ENCODE peak calls at places on chromosomes 5 and 9, in five cellular contexts. One of them, this sample, is unnamed.

GRCh38 chr5:40171971-40172370 is 507.7 kb upstream of the PTGER4 start:
- DNase-seq in NT2/D1: no peak
- DNase-seq in HEK293T: no peak
- DNase-seq in GM12878: no peak
- DNase-seq in HepG2: no peak
- DNase-seq in this sample: no peak

GRCh38 chr9:124423591-124423990 is 8.3 kb upstream of the PSMB7 start:
- DNase-seq in NT2/D1: no peak
- DNase-seq in HEK293T: no peak
- DNase-seq in GM12878: no peak
- DNase-seq in HepG2: no peak
- DNase-seq in this sample: no peak

GRCh38 chr9:71608825-71609452 is 159.4 kb downstream of the CEMIP2 start:
- DNase-seq in NT2/D1: peak
- DNase-seq in HEK293T: no peak
- DNase-seq in GM12878: no peak
- DNase-seq in HepG2: peak
- DNase-seq in this sample: no peak

GRCh38 chr5:107508083-107508482 is 162.7 kb downstream of the EFNA5 start:
- DNase-seq in NT2/D1: no peak
- DNase-seq in HEK293T: no peak
- DNase-seq in GM12878: no peak
- DNase-seq in HepG2: no peak
- DNase-seq in this sample: no peak

GRCh38 chr5:177111720-177112394 is 21.7 kb upstream of the NSD1 start:
- DNase-seq in NT2/D1: peak
- DNase-seq in HEK293T: peak
- DNase-seq in GM12878: no peak
- DNase-seq in HepG2: peak
- DNase-seq in this sample: peak

GRCh38 chr9:134258332-134258731 is 67.9 kb upstream of the RXRA start:
- DNase-seq in NT2/D1: no peak
- DNase-seq in HEK293T: no peak
- DNase-seq in GM12878: no peak
- DNase-seq in HepG2: no peak
- DNase-seq in this sample: no peak

GRCh38 chr5:125227333-125228075 is 481.1 kb upstream of the ZNF608 start:
- DNase-seq in NT2/D1: no peak
- DNase-seq in HEK293T: peak
- DNase-seq in GM12878: no peak
- DNase-seq in HepG2: no peak
- DNase-seq in this sample: no peak

GRCh38 chr5:122126711-122127385 is 2.5 kb upstream of the ZNF474 start:
- DNase-seq in NT2/D1: no peak
- DNase-seq in HEK293T: no peak
- DNase-seq in GM12878: no peak
- DNase-seq in HepG2: no peak
- DNase-seq in this sample: no peak

GRCh38 chr5:167570431-167570830 is 721.0 kb upstream of the WWC1 start:
- DNase-seq in NT2/D1: no peak
- DNase-seq in HEK293T: no peak
- DNase-seq in GM12878: no peak
- DNase-seq in HepG2: no peak
- DNase-seq in this sample: no peak

GRCh38 chr9:108142504-108143201 is 653.1 kb upstream of the KLF4 start:
- DNase-seq in NT2/D1: peak
- DNase-seq in HEK293T: no peak
- DNase-seq in GM12878: no peak
- DNase-seq in HepG2: no peak
- DNase-seq in this sample: peak

GRCh38 chr9:136769710-136770191 is 5.4 kb upstream of the LCN15 start:
- DNase-seq in NT2/D1: peak
- DNase-seq in HEK293T: peak
- DNase-seq in GM12878: no peak
- DNase-seq in HepG2: no peak
- DNase-seq in this sample: no peak

GRCh38 chr5:149452007-149452664 is 73.0 kb upstream of the IL17B start:
- DNase-seq in NT2/D1: no peak
- DNase-seq in HEK293T: no peak
- DNase-seq in GM12878: no peak
- DNase-seq in HepG2: peak
- DNase-seq in this sample: no peak

GRCh38 chr5:122954719-122955118 is 81.8 kb downstream of the PPIC start:
- DNase-seq in NT2/D1: no peak
- DNase-seq in HEK293T: no peak
- DNase-seq in GM12878: no peak
- DNase-seq in HepG2: no peak
- DNase-seq in this sample: no peak

GRCh38 chr5:33772276-33772990 is 119.4 kb downstream of the ADAMTS12 start:
- DNase-seq in NT2/D1: no peak
- DNase-seq in HEK293T: no peak
- DNase-seq in GM12878: no peak
- DNase-seq in HepG2: no peak
- DNase-seq in this sample: no peak

GRCh38 chr9:114236391-114237138 is 81.2 kb downstream of the COL27A1 start:
- DNase-seq in NT2/D1: no peak
- DNase-seq in HEK293T: no peak
- DNase-seq in GM12878: no peak
- DNase-seq in HepG2: no peak
- DNase-seq in this sample: no peak

GRCh38 chr9:7967851-7968250 is 168.3 kb upstream of the DMAC1 start:
- DNase-seq in NT2/D1: no peak
- DNase-seq in HEK293T: no peak
- DNase-seq in GM12878: no peak
- DNase-seq in HepG2: no peak
- DNase-seq in this sample: no peak
- TF ChIP-seq SUZ12 in NT2/D1: no peak
- TF ChIP-seq SUZ12 in HEK293T: no peak
- TF ChIP-seq SUZ12 in GM12878: no peak
- TF ChIP-seq SUZ12 in HepG2: no peak
- TF ChIP-seq SUZ12 in this sample: no peak

DNA sequence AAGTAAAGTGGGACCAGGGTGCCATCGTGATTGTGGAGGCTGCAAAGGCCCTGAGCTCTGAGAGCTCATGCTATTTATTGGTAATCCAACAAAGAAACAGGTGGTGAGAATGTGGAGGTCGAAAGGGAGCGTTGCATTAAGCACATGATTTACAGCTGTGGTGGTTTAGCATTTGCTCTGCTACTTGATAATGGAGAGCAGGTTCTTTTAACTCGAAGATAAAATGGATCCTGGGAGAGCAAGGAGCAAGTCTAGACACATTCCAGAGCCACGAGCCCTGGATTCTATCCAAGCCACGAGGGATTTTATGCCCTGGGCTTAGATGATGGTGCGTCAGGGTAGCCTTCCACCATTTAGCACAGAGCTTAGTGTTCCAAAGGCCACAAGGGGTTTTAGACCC is 1710.1 kb upstream of the CDH9 start:
- DNase-seq in NT2/D1: no peak
- DNase-seq in HEK293T: no peak
- DNase-seq in GM12878: no peak
- DNase-seq in HepG2: no peak
- DNase-seq in this sample: no peak
- TF ChIP-seq SUZ12 in NT2/D1: no peak
- TF ChIP-seq SUZ12 in HEK293T: no peak
- TF ChIP-seq SUZ12 in GM12878: no peak
- TF ChIP-seq SUZ12 in HepG2: no peak
- TF ChIP-seq SUZ12 in this sample: no peak

GRCh38 chr5:82341325-82341724 is 63.2 kb upstream of the RPS23 start:
- DNase-seq in NT2/D1: no peak
- DNase-seq in HEK293T: no peak
- DNase-seq in GM12878: no peak
- DNase-seq in HepG2: no peak
- DNase-seq in this sample: no peak

GRCh38 chr5:82340799-82341198 is 62.6 kb upstream of the RPS23 start:
- DNase-seq in NT2/D1: no peak
- DNase-seq in HEK293T: no peak
- DNase-seq in GM12878: no peak
- DNase-seq in HepG2: no peak
- DNase-seq in this sample: no peak

GRCh38 chr5:82339744-82340143 is 61.6 kb upstream of the RPS23 start:
- DNase-seq in NT2/D1: no peak
- DNase-seq in HEK293T: no peak
- DNase-seq in GM12878: no peak
- DNase-seq in HepG2: no peak
- DNase-seq in this sample: no peak

GRCh38 chr5:82336566-82337351 is 58.6 kb upstream of the RPS23 start:
- DNase-seq in NT2/D1: no peak
- DNase-seq in HEK293T: no peak
- DNase-seq in GM12878: no peak
- DNase-seq in HepG2: no peak
- DNase-seq in this sample: no peak

GRCh38 chr5:82338731-82339130 is 60.6 kb upstream of the RPS23 start:
- DNase-seq in NT2/D1: no peak
- DNase-seq in HEK293T: no peak
- DNase-seq in GM12878: no peak
- DNase-seq in HepG2: no peak
- DNase-seq in this sample: no peak
- TF ChIP-seq SUZ12 in NT2/D1: no peak
- TF ChIP-seq SUZ12 in HEK293T: no peak
- TF ChIP-seq SUZ12 in GM12878: no peak
- TF ChIP-seq SUZ12 in HepG2: no peak
- TF ChIP-seq SUZ12 in this sample: no peak

GRCh38 chr5:64691333-64691732 is 1.0 kb downstream of the SHISAL2B start:
- DNase-seq in NT2/D1: no peak
- DNase-seq in HEK293T: no peak
- DNase-seq in GM12878: no peak
- DNase-seq in HepG2: no peak
- DNase-seq in this sample: no peak

GRCh38 chr5:64688965-64689364 is 1.3 kb upstream of the SHISAL2B start:
- DNase-seq in NT2/D1: no peak
- DNase-seq in HEK293T: no peak
- DNase-seq in GM12878: no peak
- DNase-seq in HepG2: no peak
- DNase-seq in this sample: no peak

GRCh38 chr5:64690417-64691151 is at the start of gene SHISAL2B:
- DNase-seq in NT2/D1: no peak
- DNase-seq in HEK293T: peak
- DNase-seq in GM12878: no peak
- DNase-seq in HepG2: no peak
- DNase-seq in this sample: no peak

GRCh38 chr5:64690104-64690416 is 243 bp upstream of the SHISAL2B start:
- DNase-seq in NT2/D1: no peak
- DNase-seq in HEK293T: no peak
- DNase-seq in GM12878: no peak
- DNase-seq in HepG2: no peak
- DNase-seq in this sample: no peak

GRCh38 chr5:64693636-64694035 is 3.3 kb downstream of the SHISAL2B start:
- DNase-seq in NT2/D1: no peak
- DNase-seq in HEK293T: no peak
- DNase-seq in GM12878: no peak
- DNase-seq in HepG2: no peak
- DNase-seq in this sample: no peak
- TF ChIP-seq SUZ12 in NT2/D1: no peak
- TF ChIP-seq SUZ12 in HEK293T: no peak
- TF ChIP-seq SUZ12 in GM12878: no peak
- TF ChIP-seq SUZ12 in HepG2: no peak
- TF ChIP-seq SUZ12 in this sample: no peak

GRCh38 chr5:12668564-12668963 is 764.3 kb upstream of the CTNND2 start:
- DNase-seq in NT2/D1: no peak
- DNase-seq in HEK293T: no peak
- DNase-seq in GM12878: no peak
- DNase-seq in HepG2: no peak
- DNase-seq in this sample: no peak

GRCh38 chr5:12661617-12662370 is 757.5 kb upstream of the CTNND2 start:
- DNase-seq in NT2/D1: no peak
- DNase-seq in HEK293T: no peak
- DNase-seq in GM12878: no peak
- DNase-seq in HepG2: no peak
- DNase-seq in this sample: peak

GRCh38 chr5:12658871-12659446 is 754.7 kb upstream of the CTNND2 start:
- DNase-seq in NT2/D1: no peak
- DNase-seq in HEK293T: no peak
- DNase-seq in GM12878: no peak
- DNase-seq in HepG2: no peak
- DNase-seq in this sample: no peak

GRCh38 chr5:12659675-12660074 is 755.4 kb upstream of the CTNND2 start:
- DNase-seq in NT2/D1: no peak
- DNase-seq in HEK293T: no peak
- DNase-seq in GM12878: no peak
- DNase-seq in HepG2: no peak
- DNase-seq in this sample: no peak

DNA sequence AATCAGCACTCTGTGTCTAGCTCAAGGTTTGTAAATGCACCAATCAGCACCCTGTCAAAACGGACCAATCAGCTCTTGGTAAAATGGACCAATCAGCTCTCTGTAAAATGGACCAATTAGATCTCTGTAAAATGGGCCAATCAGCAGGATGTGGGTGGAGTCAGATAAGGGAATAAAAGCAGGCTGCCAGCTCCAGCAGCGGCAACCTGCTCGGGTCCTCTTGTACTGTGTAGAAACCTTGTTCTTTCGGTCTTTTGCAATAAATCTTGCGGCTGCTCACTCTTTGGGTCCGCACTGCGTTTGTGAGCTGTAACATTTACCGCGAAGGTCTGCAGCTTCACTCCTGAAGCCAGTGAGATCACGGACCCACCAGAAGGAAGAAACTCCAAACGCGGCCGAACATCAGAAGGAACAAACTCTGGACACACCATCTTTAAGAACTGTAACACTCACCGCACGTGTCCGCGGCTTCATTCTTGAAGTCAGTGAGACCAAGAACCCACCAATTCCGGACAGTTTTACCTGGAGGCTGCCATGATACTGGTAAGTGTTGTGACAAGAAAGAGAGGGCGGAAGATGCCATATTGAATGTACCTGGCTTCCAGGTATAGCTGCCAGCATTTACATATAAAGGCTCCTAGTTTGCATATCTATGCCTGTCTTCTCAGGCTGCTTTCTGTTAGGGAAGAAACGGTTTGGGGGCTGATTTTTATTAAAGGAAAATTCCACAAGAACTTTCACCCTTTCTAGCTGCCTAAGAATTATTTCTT is 758.5 kb upstream of the CTNND2 start:
- DNase-seq in NT2/D1: no peak
- DNase-seq in HEK293T: no peak
- DNase-seq in GM12878: no peak
- DNase-seq in HepG2: no peak
- DNase-seq in this sample: no peak
- TF ChIP-seq SUZ12 in NT2/D1: no peak
- TF ChIP-seq SUZ12 in HEK293T: no peak
- TF ChIP-seq SUZ12 in GM12878: no peak
- TF ChIP-seq SUZ12 in HepG2: no peak
- TF ChIP-seq SUZ12 in this sample: no peak